ENCODE peak calls at places on chromosomes 6 and 20, in five cellular contexts. C is mucosa of descending colon; D is tibial artery; H is CD4-positive, alpha-beta memory T cell; T is heart right ventricle. P is an unnamed sample.

GRCh38 chr6:90574610-90575009 is 12.3 kb downstream of the MAP3K7 start:
- DNase-seq in C (no peak), D (no peak), H (no peak), T (no peak), P (no peak)

GRCh38 chr6:129016844-129017243 is 133.9 kb downstream of the LAMA2 start:
- DNase-seq in C (no peak), D (no peak), H (no peak), T (no peak), P (no peak)

GRCh38 chr20:60408435-60408834 is 450.2 kb downstream of the CDH26 start:
- DNase-seq in C (no peak), D (no peak), H (no peak), T (no peak), P (no peak)

GRCh38 chr6:101351173-101351572 is 42.3 kb upstream of the GRIK2 start:
- DNase-seq in C (no peak), D (no peak), H (no peak), T (no peak), P (no peak)

GRCh38 chr6:111096246-111096645 is 8.9 kb downstream of the SLC16A10 start:
- DNase-seq in C (peak; percentile 75), D (no peak), H (peak; percentile 66), T (no peak), P (no peak)

GRCh38 chr20:11376406-11376805 is 541.3 kb upstream of the BTBD3 start:
- DNase-seq in C (no peak), D (no peak), H (no peak), T (no peak), P (no peak)

GRCh38 chr6:36120979-36121706 is 9.2 kb upstream of the MAPK13 start:
- DNase-seq in C (peak; percentile 89), D (peak; percentile 58), H (peak; percentile 41), T (no peak), P (peak; percentile 70)

GRCh38 chr6:93721386-93722048 is 302.2 kb upstream of the EPHA7 start:
- DNase-seq in C (no peak), D (no peak), H (no peak), T (no peak), P (no peak)

DNA sequence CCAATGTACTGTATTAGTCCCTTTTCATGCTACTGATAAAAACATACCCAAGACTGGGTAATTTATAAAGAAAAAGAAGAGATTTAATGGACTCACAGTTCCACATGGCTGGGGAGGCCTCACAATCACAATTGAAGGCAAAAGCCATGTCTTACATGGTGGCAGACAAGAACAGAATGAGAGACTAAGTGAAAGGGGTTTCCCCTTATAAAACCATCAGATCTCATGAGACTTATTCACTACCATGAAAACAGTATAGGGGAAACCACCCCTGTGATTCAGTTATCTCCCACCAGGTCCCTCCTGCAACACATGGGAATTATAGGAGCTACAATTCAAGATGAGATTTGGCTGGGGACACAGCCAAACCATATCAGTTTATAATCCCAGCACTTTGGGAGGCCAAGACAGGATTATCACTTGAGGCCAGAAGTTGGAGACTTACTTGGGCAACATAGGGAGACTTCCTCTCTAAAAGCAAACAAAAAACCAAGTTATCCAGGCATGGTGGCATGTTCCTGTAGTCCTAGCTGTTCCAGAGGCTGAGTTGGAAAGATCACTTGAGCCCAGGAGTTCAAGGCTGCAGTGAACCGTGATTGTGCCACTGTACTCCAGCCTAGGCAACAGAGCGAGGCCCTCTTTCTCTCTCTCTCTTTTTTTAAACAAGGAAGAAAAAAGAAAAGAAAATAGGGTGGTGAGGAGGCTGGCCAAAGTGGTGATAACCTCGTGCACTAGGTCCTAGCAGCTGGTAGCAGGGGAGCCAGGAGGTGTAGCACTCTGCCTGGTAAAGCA is 22.9 kb upstream of the DDR1 start:
- DNase-seq in C (no peak), D (no peak), H (no peak), T (no peak), P (no peak)
- H3K9me3 ChIP-seq in C (peaks cover 4% of the 10 kb centered on the region), D (no peaks in the 10 kb centered on the region), H (peaks cover 5% of the 10 kb centered on the region), T (no peaks in the 10 kb centered on the region), P (no peaks in the 10 kb centered on the region)

GRCh38 chr20:47432251-47433210 is 69.2 kb upstream of the NCOA3 start:
- DNase-seq in C (no peak), D (no peak), H (no peak), T (no peak), P (no peak)

GRCh38 chr20:47429409-47429808 is 72.3 kb upstream of the NCOA3 start:
- DNase-seq in C (no peak), D (no peak), H (no peak), T (no peak), P (no peak)

GRCh38 chr20:47428164-47428563 is 71.7 kb upstream of the ZMYND8 start:
- DNase-seq in C (no peak), D (no peak), H (no peak), T (no peak), P (no peak)

GRCh38 chr20:47428851-47429336 is 72.4 kb upstream of the ZMYND8 start:
- DNase-seq in C (no peak), D (no peak), H (no peak), T (no peak), P (no peak)

GRCh38 chr20:47430862-47431588 is 70.7 kb upstream of the NCOA3 start:
- DNase-seq in C (no peak), D (no peak), H (no peak), T (no peak), P (no peak)
- H3K4me1 ChIP-seq in C (no peaks in the 10 kb centered on the region), D (no peaks in the 10 kb centered on the region), H (no peaks in the 10 kb centered on the region), T (no peaks in the 10 kb centered on the region), P (no peaks in the 10 kb centered on the region)

DNA sequence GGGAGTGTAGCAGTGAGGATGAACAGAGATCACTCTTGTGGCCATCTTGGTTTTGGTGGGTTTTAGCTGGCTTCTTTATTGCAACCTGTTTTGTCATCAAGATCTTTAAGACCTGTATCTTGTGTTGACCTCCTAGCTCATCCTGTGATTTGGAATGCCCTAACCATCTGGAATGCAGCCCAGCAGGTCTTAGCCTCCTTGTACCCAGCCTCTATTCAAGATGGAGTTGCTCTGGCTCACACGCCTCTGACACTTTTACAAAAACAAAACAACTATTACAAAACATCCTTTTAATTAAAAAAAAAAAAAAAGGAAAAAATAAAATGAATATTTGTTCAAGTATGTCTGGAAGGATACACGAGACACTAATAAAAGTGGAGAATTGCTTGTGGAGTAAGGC is 62.4 kb downstream of the PHACTR2 start:
- DNase-seq in C (no peak), D (no peak), H (no peak), T (no peak), P (no peak)
- H3K9me3 ChIP-seq in C (no peaks in the 10 kb centered on the region), D (no peaks in the 10 kb centered on the region), H (no peaks in the 10 kb centered on the region), T (no peaks in the 10 kb centered on the region), P (no peaks in the 10 kb centered on the region)

GRCh38 chr6:156777866-156778614 is 862 bp downstream of the ARID1B start:
- DNase-seq in C (peak; percentile 83), D (peak; percentile 37), H (peak; percentile 74), T (peak; percentile 40), P (peak; percentile 57)
- H3K4me1 ChIP-seq in C (peaks cover 29% of the 10 kb centered on the region), D (peaks cover 28% of the 10 kb centered on the region), H (peaks cover 29% of the 10 kb centered on the region), T (peaks cover 51% of the 10 kb centered on the region), P (peaks cover 44% of the 10 kb centered on the region)

GRCh38 chr20:31418307-31418706 is 12.3 kb upstream of the DEFB121 start:
- DNase-seq in C (no peak), D (no peak), H (no peak), T (no peak), P (no peak)

GRCh38 chr20:31410011-31410410 is 4.0 kb upstream of the DEFB121 start:
- DNase-seq in C (no peak), D (no peak), H (no peak), T (no peak), P (no peak)

GRCh38 chr20:31414381-31414780 is 8.4 kb upstream of the DEFB121 start:
- DNase-seq in C (no peak), D (no peak), H (no peak), T (no peak), P (no peak)
- H3K9me3 ChIP-seq in C (peaks cover 6% of the 10 kb centered on the region), D (no peaks in the 10 kb centered on the region), H (no peaks in the 10 kb centered on the region), T (peaks cover 3% of the 10 kb centered on the region), P (no peaks in the 10 kb centered on the region)